ENCODE peak calls at places on chromosomes 12 and 14, in eight cellular contexts. L is hepatocyte, M is trophoblast cell, F is SK-N-SH, C is mesenchymal stem cell, V is osteoblast, T is GM23248, B is DND-41. A is an unnamed sample.

GRCh38 chr12:51392556-51393237 is 1.5 kb upstream of the GALNT6 start:
- DNase-seq in T (peak; percentile 83), L (peak; percentile 68), M (peak; percentile 92), V (no peak), C (peak; percentile 89), F (no peak), B (peak; percentile 72), A (peak; percentile 39)

GRCh38 chr14:23694085-23694975 is 58.2 kb downstream of the DHRS2 start:
- DNase-seq in V (no peak), M (peak; percentile 93), L (peak; percentile 64), T (peak; percentile 66), B (peak; percentile 5), C (no peak), F (no peak), A (no peak)

GRCh38 chr12:91931110-91931509 is 214.5 kb downstream of the BTG1 start:
- DNase-seq in T (peak; percentile 39), F (no peak), C (no peak), M (no peak), V (peak; percentile 80), L (peak; percentile 8), B (no peak), A (no peak)

GRCh38 chr12:132353811-132354210 is 24.4 kb upstream of the GALNT9 start:
- DNase-seq in C (no peak), L (no peak), F (no peak), M (no peak), T (no peak), V (peak; percentile 81), B (no peak), A (no peak)

GRCh38 chr12:77060136-77060882 is 5.1 kb downstream of the E2F7 start:
- DNase-seq in T (no peak), L (no peak), F (no peak), V (no peak), C (no peak), M (no peak), B (no peak), A (no peak)

GRCh38 chr12:2783936-2784600 is 10.7 kb upstream of the FKBP4 start:
- DNase-seq in M (peak; percentile 27), T (peak; percentile 70), L (peak; percentile 77), B (peak; percentile 30), C (peak; percentile 53), V (peak; percentile 93), F (peak; percentile 83), A (no peak)

GRCh38 chr12:108551556-108551955 is 9.4 kb downstream of the SART3 start:
- DNase-seq in C (peak; percentile 18), V (no peak), M (no peak), T (peak; percentile 67), F (no peak), B (no peak), L (no peak), A (peak; percentile 85)

GRCh38 chr12:100661300-100661951 is 87.9 kb downstream of the GAS2L3 start:
- DNase-seq in T (peak; percentile 39), V (peak; percentile 39), B (no peak), C (peak; percentile 32), M (peak; percentile 59), L (no peak), F (no peak), A (peak; percentile 51)

GRCh38 chr14:37546621-37547447 is 48.2 kb downstream of the FOXA1 start:
- DNase-seq in T (no peak), L (peak; percentile 41), M (no peak), B (no peak), C (peak; percentile 47), F (no peak), V (no peak), A (no peak)

GRCh38 chr14:105248368-105249174 is at the start of gene BTBD6:
- DNase-seq in C (peak; percentile 86), T (peak; percentile 97), V (peak; percentile 100), M (no peak), F (peak; percentile 99), B (peak; percentile 91), L (peak; percentile 96), A (peak; percentile 69)

DNA sequence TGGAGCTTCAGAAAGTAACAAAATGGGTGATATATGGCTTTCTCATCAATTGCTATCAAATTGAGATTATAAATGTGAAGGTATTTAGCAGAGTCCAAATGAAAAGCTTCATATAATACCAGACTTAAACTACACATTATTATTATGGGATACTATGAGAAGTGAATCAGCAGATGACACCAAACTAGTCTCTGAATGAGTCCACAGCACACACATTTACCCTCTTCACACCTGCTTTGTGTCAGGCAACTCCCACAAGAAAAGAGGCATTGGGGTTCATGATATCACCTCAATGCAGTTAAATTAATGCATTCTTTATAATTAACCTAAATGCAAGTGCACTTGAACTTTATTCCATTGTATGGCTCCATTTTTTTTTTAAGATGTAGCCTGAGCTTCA is 330.5 kb downstream of the BCL11B start:
- DNase-seq in V (no peak), L (no peak), C (no peak), M (no peak), F (no peak), T (no peak), B (no peak), A (no peak)
- H3K4me2 ChIP-seq in V (no peak overlapping the region), L (no peak overlapping the region), C (no peak overlapping the region), M (no peak overlapping the region), F (no peak overlapping the region), T (no peak overlapping the region), B (no peak overlapping the region), A (no peak overlapping the region)

GRCh38 chr14:72578514-72578913 is 315.4 kb downstream of the DPF3 start:
- DNase-seq in T (no peak), B (no peak), F (no peak), M (no peak), V (no peak), C (no peak), L (no peak), A (no peak)

GRCh38 chr14:72582582-72582981 is 311.3 kb downstream of the DPF3 start:
- DNase-seq in M (no peak), T (no peak), C (no peak), B (no peak), L (no peak), F (no peak), V (no peak), A (no peak)

GRCh38 chr14:72588521-72588920 is 305.4 kb downstream of the DPF3 start:
- DNase-seq in B (no peak), L (no peak), M (no peak), C (no peak), T (no peak), V (no peak), F (no peak), A (no peak)

DNA sequence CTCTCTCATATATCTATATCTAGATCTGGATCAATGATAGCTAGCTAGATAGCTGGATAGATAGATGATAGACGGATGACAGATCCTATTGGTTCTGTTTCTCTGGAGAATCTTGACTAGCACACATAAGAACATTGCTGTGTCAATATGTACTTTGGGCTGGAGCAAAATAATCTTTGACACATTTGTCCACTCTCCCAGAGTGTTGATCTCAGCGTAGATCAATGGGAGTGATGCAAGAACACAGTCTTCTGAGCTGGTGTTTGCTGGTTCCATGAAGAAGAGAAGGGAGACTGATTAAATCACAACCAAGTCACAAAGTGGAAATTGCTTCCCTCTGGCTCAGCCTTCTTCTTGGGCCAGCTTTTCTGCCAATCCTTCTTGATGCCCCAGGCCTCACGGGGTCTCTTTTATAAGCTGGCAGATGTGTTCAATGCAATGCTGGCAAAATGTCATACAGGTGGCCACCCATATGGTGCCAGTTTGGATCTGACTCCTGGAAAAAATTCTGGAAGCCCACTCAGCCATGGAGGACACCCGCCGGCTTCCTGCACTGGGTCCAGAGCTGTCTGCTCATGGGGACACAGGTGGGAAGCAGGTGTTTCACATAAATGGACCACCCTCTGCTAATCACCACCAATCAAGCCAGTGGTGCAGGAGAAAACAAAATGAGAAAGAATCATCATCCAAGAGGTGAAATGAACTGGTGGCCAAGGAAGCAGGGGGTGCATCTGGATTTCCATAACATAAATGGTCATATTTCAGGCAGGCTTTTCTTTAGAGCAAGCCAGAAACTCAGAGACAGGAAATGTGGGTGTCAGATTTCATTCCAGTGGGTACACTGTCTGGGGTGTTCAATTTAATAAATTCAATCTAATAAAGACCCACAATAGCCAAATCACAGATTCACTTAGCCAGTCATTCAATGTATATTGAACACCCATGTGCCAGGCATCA is 310.3 kb downstream of the DPF3 start:
- DNase-seq in C (no peak), T (no peak), L (no peak), B (no peak), M (no peak), V (no peak), F (no peak), A (no peak)
- H3K27ac ChIP-seq in C (no peak overlapping the region), T (no peak overlapping the region), L (no peak overlapping the region), B (no peak overlapping the region), M (no peak overlapping the region), V (no peak overlapping the region), F (no peak overlapping the region), A (no peak overlapping the region)

GRCh38 chr12:47752121-47752520 is 6.6 kb downstream of the RAPGEF3 start:
- DNase-seq in L (no peak), V (peak; percentile 84), B (no peak), M (no peak), T (no peak), C (no peak), F (peak; percentile 17), A (no peak)

GRCh38 chr12:47753021-47754001 is 5.4 kb downstream of the RAPGEF3 start:
- DNase-seq in V (peak; percentile 90), C (no peak), L (no peak), B (no peak), M (peak; percentile 26), F (peak; percentile 75), T (no peak), A (no peak)

GRCh38 chr12:47751561-47751960 is 7.1 kb downstream of the RAPGEF3 start:
- DNase-seq in M (no peak), B (no peak), L (no peak), F (peak; percentile 19), T (no peak), V (peak; percentile 77), C (no peak), A (no peak)

GRCh38 chr12:47750916-47751470 is 7.7 kb downstream of the RAPGEF3 start:
- DNase-seq in V (peak; percentile 66), B (no peak), F (peak; percentile 16), M (no peak), L (no peak), C (no peak), T (no peak), A (no peak)

GRCh38 chr12:47752552-47752951 is 6.1 kb downstream of the RAPGEF3 start:
- DNase-seq in T (peak; percentile 97), V (peak; percentile 95), B (no peak), F (no peak), M (peak; percentile 29), C (no peak), L (no peak), A (peak; percentile 39)
- H3K4me2 ChIP-seq in T (peak overlapping the region; percentile 52), V (no peak overlapping the region), B (no peak overlapping the region), F (no peak overlapping the region), M (no peak overlapping the region), C (no peak overlapping the region), L (no peak overlapping the region), A (no peak overlapping the region)

DNA sequence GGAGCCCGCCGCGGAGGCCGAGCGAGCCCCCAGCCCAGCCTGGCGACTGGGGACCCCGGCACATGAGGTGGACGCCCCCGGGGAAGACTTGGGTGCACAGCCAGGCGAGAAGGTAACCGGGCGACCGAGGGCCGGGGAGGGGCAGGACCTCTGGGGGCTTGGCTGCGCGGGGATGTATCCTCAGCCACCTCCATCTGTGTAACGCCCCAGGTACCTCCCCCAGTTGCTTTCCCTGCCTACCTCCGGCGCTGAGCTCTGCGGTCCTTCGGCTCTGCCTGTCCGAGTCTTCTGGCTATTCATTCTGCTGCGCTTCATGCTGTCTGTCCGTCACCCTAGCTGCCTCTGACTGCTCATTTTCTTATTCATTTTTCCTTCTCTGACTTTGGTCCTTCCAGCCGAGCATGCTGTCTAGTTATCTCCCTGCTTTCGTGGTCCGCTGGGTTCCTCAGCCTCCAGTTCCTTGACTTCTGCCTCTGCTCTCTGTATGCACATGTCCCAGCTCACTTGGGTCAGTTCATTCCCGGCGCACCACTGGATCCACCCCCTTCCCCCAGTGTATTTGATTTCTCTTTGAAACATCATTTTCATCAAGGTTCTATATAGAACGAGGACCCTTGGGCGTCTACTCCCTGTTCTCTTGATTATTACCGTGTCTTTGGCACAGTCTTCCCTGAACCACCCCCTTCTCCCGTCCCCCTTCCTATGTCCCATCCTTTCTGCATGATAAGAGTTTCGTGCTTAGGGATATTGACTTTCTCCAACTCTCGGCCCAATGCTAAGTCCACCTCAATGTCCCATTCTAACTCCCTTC is 612 bp downstream of the PHC1 start:
- DNase-seq in C (peak; percentile 63), B (peak; percentile 63), M (peak; percentile 70), V (peak; percentile 89), L (peak; percentile 76), T (peak; percentile 67), F (peak; percentile 83), A (peak; percentile 50)
- H3K27ac ChIP-seq in C (peak overlapping the region; percentile 49), B (peak overlapping the region; percentile 49), M (peak overlapping the region; percentile 83), V (peak overlapping the region; percentile 16), L (peak overlapping the region; percentile 90), T (no peak overlapping the region), F (peak overlapping the region; percentile 95), A (no peak overlapping the region)